ENCODE peak calls at places on chromosome 22, in nine cellular contexts. One of them, this sample, is unnamed.

GRCh38 chr22:32803020-32803758 is 1.7 kb downstream of the TIMP3 start:
- DNase-seq in T47D: no peak
- DNase-seq in left cardiac atrium: no peak
- DNase-seq in RWPE1: peak
- DNase-seq in cardiac muscle cell: no peak
- DNase-seq in H7: peak
- DNase-seq in neural crest cell: no peak
- DNase-seq in stimulated activated CD4-positive, alpha-beta T cell treated with anti-CD3 and anti-CD28 coated beads, Interleukin-12 subunit alpha, Interleukin-12 subunit beta, amount 100 ng/mL, for 24 hours: no peak
- DNase-seq in ovary: no peak
- DNase-seq in this sample: no peak

GRCh38 chr22:37607010-37607911 is 1.4 kb upstream of the GGA1 start:
- DNase-seq in T47D: peak
- DNase-seq in left cardiac atrium: peak
- DNase-seq in RWPE1: peak
- DNase-seq in cardiac muscle cell: peak
- DNase-seq in H7: peak
- DNase-seq in neural crest cell: peak
- DNase-seq in stimulated activated CD4-positive, alpha-beta T cell treated with anti-CD3 and anti-CD28 coated beads, Interleukin-12 subunit alpha, Interleukin-12 subunit beta, amount 100 ng/mL, for 24 hours: peak
- DNase-seq in ovary: peak
- DNase-seq in this sample: peak

GRCh38 chr22:20494978-20495860 is at the start of gene KLHL22:
- DNase-seq in T47D: peak
- DNase-seq in left cardiac atrium: peak
- DNase-seq in RWPE1: peak
- DNase-seq in cardiac muscle cell: peak
- DNase-seq in H7: peak
- DNase-seq in neural crest cell: peak
- DNase-seq in stimulated activated CD4-positive, alpha-beta T cell treated with anti-CD3 and anti-CD28 coated beads, Interleukin-12 subunit alpha, Interleukin-12 subunit beta, amount 100 ng/mL, for 24 hours: peak
- DNase-seq in ovary: no peak
- DNase-seq in this sample: no peak

GRCh38 chr22:29167032-29167911 is 38.4 kb upstream of the EMID1 start:
- DNase-seq in T47D: no peak
- DNase-seq in left cardiac atrium: no peak
- DNase-seq in RWPE1: no peak
- DNase-seq in cardiac muscle cell: no peak
- DNase-seq in H7: no peak
- DNase-seq in neural crest cell: no peak
- DNase-seq in stimulated activated CD4-positive, alpha-beta T cell treated with anti-CD3 and anti-CD28 coated beads, Interleukin-12 subunit alpha, Interleukin-12 subunit beta, amount 100 ng/mL, for 24 hours: peak
- DNase-seq in ovary: no peak
- DNase-seq in this sample: no peak

GRCh38 chr22:33451851-33452469 is 393.8 kb upstream of the SYN3 start:
- DNase-seq in T47D: no peak
- DNase-seq in left cardiac atrium: no peak
- DNase-seq in RWPE1: no peak
- DNase-seq in cardiac muscle cell: peak
- DNase-seq in H7: no peak
- DNase-seq in neural crest cell: no peak
- DNase-seq in stimulated activated CD4-positive, alpha-beta T cell treated with anti-CD3 and anti-CD28 coated beads, Interleukin-12 subunit alpha, Interleukin-12 subunit beta, amount 100 ng/mL, for 24 hours: no peak
- DNase-seq in ovary: no peak
- DNase-seq in this sample: no peak

GRCh38 chr22:45645150-45645525 is 26.5 kb upstream of the ATXN10 start:
- DNase-seq in T47D: peak
- DNase-seq in left cardiac atrium: no peak
- DNase-seq in RWPE1: no peak
- DNase-seq in cardiac muscle cell: no peak
- DNase-seq in H7: no peak
- DNase-seq in neural crest cell: no peak
- DNase-seq in stimulated activated CD4-positive, alpha-beta T cell treated with anti-CD3 and anti-CD28 coated beads, Interleukin-12 subunit alpha, Interleukin-12 subunit beta, amount 100 ng/mL, for 24 hours: no peak
- DNase-seq in ovary: no peak
- DNase-seq in this sample: no peak

GRCh38 chr22:36433318-36434231 is 45.8 kb upstream of the MYH9 start:
- DNase-seq in T47D: no peak
- DNase-seq in left cardiac atrium: no peak
- DNase-seq in RWPE1: no peak
- DNase-seq in cardiac muscle cell: no peak
- DNase-seq in H7: peak
- DNase-seq in neural crest cell: no peak
- DNase-seq in stimulated activated CD4-positive, alpha-beta T cell treated with anti-CD3 and anti-CD28 coated beads, Interleukin-12 subunit alpha, Interleukin-12 subunit beta, amount 100 ng/mL, for 24 hours: no peak
- DNase-seq in ovary: no peak
- DNase-seq in this sample: no peak

GRCh38 chr22:41585898-41586297 is 3.7 kb downstream of the PMM1 start:
- DNase-seq in T47D: no peak
- DNase-seq in left cardiac atrium: no peak
- DNase-seq in RWPE1: no peak
- DNase-seq in cardiac muscle cell: no peak
- DNase-seq in H7: no peak
- DNase-seq in neural crest cell: no peak
- DNase-seq in stimulated activated CD4-positive, alpha-beta T cell treated with anti-CD3 and anti-CD28 coated beads, Interleukin-12 subunit alpha, Interleukin-12 subunit beta, amount 100 ng/mL, for 24 hours: no peak
- DNase-seq in ovary: no peak
- DNase-seq in this sample: no peak

GRCh38 chr22:21001601-21002325 is at the start of gene THAP7:
- DNase-seq in T47D: peak
- DNase-seq in left cardiac atrium: peak
- DNase-seq in RWPE1: peak
- DNase-seq in cardiac muscle cell: peak
- DNase-seq in H7: peak
- DNase-seq in neural crest cell: peak
- DNase-seq in stimulated activated CD4-positive, alpha-beta T cell treated with anti-CD3 and anti-CD28 coated beads, Interleukin-12 subunit alpha, Interleukin-12 subunit beta, amount 100 ng/mL, for 24 hours: peak
- DNase-seq in ovary: peak
- DNase-seq in this sample: peak

GRCh38 chr22:47158457-47158856 is 396.0 kb downstream of the TBC1D22A start:
- DNase-seq in T47D: no peak
- DNase-seq in left cardiac atrium: no peak
- DNase-seq in RWPE1: no peak
- DNase-seq in cardiac muscle cell: no peak
- DNase-seq in H7: no peak
- DNase-seq in neural crest cell: no peak
- DNase-seq in stimulated activated CD4-positive, alpha-beta T cell treated with anti-CD3 and anti-CD28 coated beads, Interleukin-12 subunit alpha, Interleukin-12 subunit beta, amount 100 ng/mL, for 24 hours: no peak
- DNase-seq in ovary: no peak
- DNase-seq in this sample: no peak

GRCh38 chr22:19579113-19579811 is 55.1 kb upstream of the CLDN5 start:
- DNase-seq in T47D: no peak
- DNase-seq in left cardiac atrium: no peak
- DNase-seq in RWPE1: no peak
- DNase-seq in cardiac muscle cell: no peak
- DNase-seq in H7: peak
- DNase-seq in neural crest cell: no peak
- DNase-seq in stimulated activated CD4-positive, alpha-beta T cell treated with anti-CD3 and anti-CD28 coated beads, Interleukin-12 subunit alpha, Interleukin-12 subunit beta, amount 100 ng/mL, for 24 hours: no peak
- DNase-seq in ovary: no peak
- DNase-seq in this sample: no peak

GRCh38 chr22:31039393-31039792 is 41.7 kb upstream of the SMTN start:
- DNase-seq in T47D: no peak
- DNase-seq in left cardiac atrium: no peak
- DNase-seq in RWPE1: no peak
- DNase-seq in cardiac muscle cell: no peak
- DNase-seq in H7: no peak
- DNase-seq in neural crest cell: no peak
- DNase-seq in stimulated activated CD4-positive, alpha-beta T cell treated with anti-CD3 and anti-CD28 coated beads, Interleukin-12 subunit alpha, Interleukin-12 subunit beta, amount 100 ng/mL, for 24 hours: no peak
- DNase-seq in ovary: peak
- DNase-seq in this sample: no peak

GRCh38 chr22:46079861-46080821 is 70.2 kb upstream of the PPARA start:
- DNase-seq in T47D: peak
- DNase-seq in left cardiac atrium: peak
- DNase-seq in RWPE1: peak
- DNase-seq in cardiac muscle cell: no peak
- DNase-seq in H7: no peak
- DNase-seq in neural crest cell: no peak
- DNase-seq in stimulated activated CD4-positive, alpha-beta T cell treated with anti-CD3 and anti-CD28 coated beads, Interleukin-12 subunit alpha, Interleukin-12 subunit beta, amount 100 ng/mL, for 24 hours: no peak
- DNase-seq in ovary: peak
- DNase-seq in this sample: no peak

GRCh38 chr22:43592470-43592869 is 180.7 kb downstream of the MPPED1 start:
- DNase-seq in T47D: no peak
- DNase-seq in left cardiac atrium: no peak
- DNase-seq in RWPE1: no peak
- DNase-seq in cardiac muscle cell: peak
- DNase-seq in H7: peak
- DNase-seq in neural crest cell: peak
- DNase-seq in stimulated activated CD4-positive, alpha-beta T cell treated with anti-CD3 and anti-CD28 coated beads, Interleukin-12 subunit alpha, Interleukin-12 subunit beta, amount 100 ng/mL, for 24 hours: no peak
- DNase-seq in ovary: no peak
- DNase-seq in this sample: no peak

GRCh38 chr22:45631839-45632238 is 39.8 kb upstream of the ATXN10 start:
- DNase-seq in T47D: no peak
- DNase-seq in left cardiac atrium: no peak
- DNase-seq in RWPE1: no peak
- DNase-seq in cardiac muscle cell: no peak
- DNase-seq in H7: no peak
- DNase-seq in neural crest cell: no peak
- DNase-seq in stimulated activated CD4-positive, alpha-beta T cell treated with anti-CD3 and anti-CD28 coated beads, Interleukin-12 subunit alpha, Interleukin-12 subunit beta, amount 100 ng/mL, for 24 hours: no peak
- DNase-seq in ovary: no peak
- DNase-seq in this sample: no peak

GRCh38 chr22:36419177-36419911 is 31.6 kb upstream of the MYH9 start:
- DNase-seq in T47D: no peak
- DNase-seq in left cardiac atrium: peak
- DNase-seq in RWPE1: no peak
- DNase-seq in cardiac muscle cell: peak
- DNase-seq in H7: peak
- DNase-seq in neural crest cell: no peak
- DNase-seq in stimulated activated CD4-positive, alpha-beta T cell treated with anti-CD3 and anti-CD28 coated beads, Interleukin-12 subunit alpha, Interleukin-12 subunit beta, amount 100 ng/mL, for 24 hours: no peak
- DNase-seq in ovary: peak
- DNase-seq in this sample: no peak

GRCh38 chr22:48850658-48851287 is 976.9 kb downstream of the BRD1 start:
- DNase-seq in T47D: no peak
- DNase-seq in left cardiac atrium: no peak
- DNase-seq in RWPE1: no peak
- DNase-seq in cardiac muscle cell: no peak
- DNase-seq in H7: no peak
- DNase-seq in neural crest cell: no peak
- DNase-seq in stimulated activated CD4-positive, alpha-beta T cell treated with anti-CD3 and anti-CD28 coated beads, Interleukin-12 subunit alpha, Interleukin-12 subunit beta, amount 100 ng/mL, for 24 hours: no peak
- DNase-seq in ovary: no peak
- DNase-seq in this sample: no peak

GRCh38 chr22:18110194-18110943 is at the start of gene TUBA8:
- DNase-seq in T47D: peak
- DNase-seq in left cardiac atrium: peak
- DNase-seq in RWPE1: peak
- DNase-seq in cardiac muscle cell: peak
- DNase-seq in H7: peak
- DNase-seq in neural crest cell: peak
- DNase-seq in stimulated activated CD4-positive, alpha-beta T cell treated with anti-CD3 and anti-CD28 coated beads, Interleukin-12 subunit alpha, Interleukin-12 subunit beta, amount 100 ng/mL, for 24 hours: no peak
- DNase-seq in ovary: peak
- DNase-seq in this sample: no peak

This sample was measured in HCT116.